ENCODE peak calls at places on chromosomes 11 and 22, in six cellular contexts. W, F, E, X, Q and N are unnamed samples.
A peak's percentile ranks its signal among the peaks of the same experiment; 100 is the strongest.

GRCh38 chr11:134562176-134562575 is 150.1 kb upstream of the B3GAT1 start:
- DNase-seq in W (no peak), F (no peak), E (no peak), X (no peak), Q (no peak), N (no peak)

GRCh38 chr11:35487532-35488078 is 37.8 kb downstream of the PAMR1 start:
- DNase-seq in W (peak; percentile 5), F (peak; percentile 75), E (no peak), X (no peak), Q (no peak), N (peak; percentile 53)

GRCh38 chr11:11533751-11534150 is 88.1 kb downstream of the GALNT18 start:
- DNase-seq in W (no peak), F (no peak), E (no peak), X (no peak), Q (no peak), N (no peak)

GRCh38 chr11:62508336-62509058 is 38.1 kb downstream of the AHNAK start:
- DNase-seq in W (no peak), F (peak; percentile 89), E (peak; percentile 86), X (no peak), Q (no peak), N (peak; percentile 46)

GRCh38 chr11:35802672-35803071 is 140.1 kb downstream of the TRIM44 start:
- DNase-seq in W (no peak), F (no peak), E (no peak), X (no peak), Q (no peak), N (no peak)

GRCh38 chr11:120134106-120134930 is 3.6 kb downstream of the TRIM29 start:
- DNase-seq in W (no peak), F (no peak), E (no peak), X (peak; percentile 4), Q (no peak), N (no peak)

GRCh38 chr11:73003083-73003482 is 139.0 kb downstream of the FCHSD2 start:
- DNase-seq in W (no peak), F (no peak), E (no peak), X (no peak), Q (no peak), N (no peak)

GRCh38 chr22:41524283-41524682 is 20.0 kb downstream of the POLR3H start:
- DNase-seq in W (no peak), F (no peak), E (no peak), X (no peak), Q (peak; percentile 50), N (no peak)

GRCh38 chr11:82523141-82523540 is 210.5 kb downstream of the FAM181B start:
- DNase-seq in W (no peak), F (no peak), E (peak; percentile 14), X (no peak), Q (no peak), N (no peak)

GRCh38 chr11:75888391-75888790 is 73.4 kb downstream of the UVRAG start:
- DNase-seq in W (no peak), F (no peak), E (no peak), X (no peak), Q (no peak), N (no peak)

GRCh38 chr11:73470036-73470624 is 93.9 kb downstream of the RELT start:
- DNase-seq in W (no peak), F (no peak), E (no peak), X (no peak), Q (no peak), N (no peak)

GRCh38 chr22:38965614-38966378 is 8.4 kb downstream of the APOBEC3A start:
- DNase-seq in W (no peak), F (no peak), E (no peak), X (no peak), Q (no peak), N (no peak)

GRCh38 chr11:61978703-61979661 is 11.5 kb upstream of the FTH1 start:
- DNase-seq in W (no peak), F (no peak), E (no peak), X (no peak), Q (no peak), N (no peak)

GRCh38 chr22:40407021-40407761 is 36.8 kb downstream of the SGSM3 start:
- DNase-seq in W (no peak), F (no peak), E (no peak), X (no peak), Q (no peak), N (no peak)

GRCh38 chr11:117143871-117144476 is at the start of gene PAFAH1B2:
- DNase-seq in W (peak; percentile 27), F (peak; percentile 95), E (peak; percentile 95), X (peak; percentile 90), Q (peak; percentile 60), N (peak; percentile 93)

GRCh38 chr11:95098826-95099225 is 9.2 kb downstream of the ENDOD1 start:
- DNase-seq in W (no peak), F (no peak), E (no peak), X (no peak), Q (no peak), N (no peak)

GRCh38 chr11:95231881-95232605 is 1.0 kb upstream of the SESN3 start:
- DNase-seq in W (no peak), F (peak; percentile 18), E (peak; percentile 58), X (peak; percentile 40), Q (no peak), N (peak; percentile 61)

GRCh38 chr11:72930011-72930410 is 115.8 kb downstream of the ATG16L2 start:
- DNase-seq in W (no peak), F (peak; percentile 56), E (no peak), X (no peak), Q (no peak), N (no peak)

GRCh38 chr11:119092880-119093665 is 8.4 kb downstream of the HMBS start:
- DNase-seq in W (no peak), F (no peak), E (peak; percentile 7), X (no peak), Q (no peak), N (no peak)

GRCh38 chr22:33326540-33327295 is 268.5 kb upstream of the SYN3 start:
- DNase-seq in W (no peak), F (no peak), E (no peak), X (no peak), Q (peak; percentile 6), N (no peak)